ENCODE peak calls at places on chromosomes 16 and 17, in seven cellular contexts. One of them, this sample, is unnamed.

GRCh38 chr17:73155410-73156165 is 9.2 kb upstream of the SSTR2 start:
- DNase-seq in gastrocnemius medialis: no peak
- DNase-seq in lung: no peak
- DNase-seq in Peyer's patch: no peak
- DNase-seq in HCT116: no peak
- DNase-seq in CD4-positive, alpha-beta memory T cell: no peak
- DNase-seq in stomach: no peak
- DNase-seq in this sample: no peak

GRCh38 chr17:49079840-49080663 is 52.5 kb upstream of the B4GALNT2 start:
- DNase-seq in CD4-positive, alpha-beta memory T cell: no peak
- DNase-seq in HCT116: no peak
- DNase-seq in stomach: no peak
- DNase-seq in Peyer's patch: no peak
- DNase-seq in gastrocnemius medialis: no peak
- DNase-seq in lung: no peak
- DNase-seq in this sample: no peak

GRCh38 chr17:8138366-8138671 is 13.9 kb downstream of the PER1 start:
- DNase-seq in stomach: no peak
- DNase-seq in Peyer's patch: no peak
- DNase-seq in HCT116: no peak
- DNase-seq in lung: no peak
- DNase-seq in CD4-positive, alpha-beta memory T cell: no peak
- DNase-seq in gastrocnemius medialis: no peak
- DNase-seq in this sample: no peak

GRCh38 chr16:50154369-50154947 is 1.4 kb downstream of the TENT4B start:
- DNase-seq in stomach: no peak
- DNase-seq in HCT116: no peak
- DNase-seq in Peyer's patch: no peak
- DNase-seq in CD4-positive, alpha-beta memory T cell: peak; percentile 47
- DNase-seq in gastrocnemius medialis: no peak
- DNase-seq in lung: no peak
- DNase-seq in this sample: no peak

GRCh38 chr16:19696312-19696711 is 21.7 kb downstream of the KNOP1 start:
- DNase-seq in CD4-positive, alpha-beta memory T cell: peak; percentile 55
- DNase-seq in stomach: peak; percentile 86
- DNase-seq in Peyer's patch: peak; percentile 46
- DNase-seq in HCT116: no peak
- DNase-seq in lung: peak; percentile 78
- DNase-seq in gastrocnemius medialis: peak; percentile 55
- DNase-seq in this sample: no peak

GRCh38 chr16:57500578-57501111 is 14.4 kb upstream of the DOK4 start:
- DNase-seq in HCT116: no peak
- DNase-seq in stomach: no peak
- DNase-seq in Peyer's patch: no peak
- DNase-seq in lung: no peak
- DNase-seq in gastrocnemius medialis: no peak
- DNase-seq in CD4-positive, alpha-beta memory T cell: no peak
- DNase-seq in this sample: no peak

GRCh38 chr17:80872999-80873951 is 118.4 kb upstream of the CHMP6 start:
- DNase-seq in gastrocnemius medialis: peak; percentile 83
- DNase-seq in CD4-positive, alpha-beta memory T cell: no peak
- DNase-seq in stomach: no peak
- DNase-seq in lung: no peak
- DNase-seq in Peyer's patch: no peak
- DNase-seq in HCT116: no peak
- DNase-seq in this sample: no peak

GRCh38 chr16:27097671-27098275 is 31.0 kb downstream of the C16orf82 start:
- DNase-seq in stomach: no peak
- DNase-seq in gastrocnemius medialis: peak; percentile 26
- DNase-seq in lung: no peak
- DNase-seq in Peyer's patch: no peak
- DNase-seq in CD4-positive, alpha-beta memory T cell: no peak
- DNase-seq in HCT116: no peak
- DNase-seq in this sample: no peak

GRCh38 chr16:28309811-28310311 is 17.5 kb downstream of the SBK1 start:
- DNase-seq in lung: no peak
- DNase-seq in stomach: no peak
- DNase-seq in HCT116: no peak
- DNase-seq in Peyer's patch: peak; percentile 68
- DNase-seq in gastrocnemius medialis: no peak
- DNase-seq in CD4-positive, alpha-beta memory T cell: peak; percentile 95
- DNase-seq in this sample: peak; percentile 43

GRCh38 chr17:83204230-83204725 is 124.9 kb downstream of the METRNL start:
- DNase-seq in HCT116: no peak
- DNase-seq in lung: no peak
- DNase-seq in stomach: no peak
- DNase-seq in CD4-positive, alpha-beta memory T cell: no peak
- DNase-seq in gastrocnemius medialis: no peak
- DNase-seq in Peyer's patch: no peak
- DNase-seq in this sample: no peak

GRCh38 chr16:84446086-84446485 is 58.4 kb downstream of the MEAK7 start:
- DNase-seq in gastrocnemius medialis: no peak
- DNase-seq in Peyer's patch: no peak
- DNase-seq in CD4-positive, alpha-beta memory T cell: no peak
- DNase-seq in lung: no peak
- DNase-seq in stomach: no peak
- DNase-seq in HCT116: no peak
- DNase-seq in this sample: no peak

GRCh38 chr17:10772425-10773380 is 31.2 kb downstream of the TMEM238L start:
- DNase-seq in stomach: peak; percentile 90
- DNase-seq in lung: no peak
- DNase-seq in CD4-positive, alpha-beta memory T cell: no peak
- DNase-seq in HCT116: peak; percentile 26
- DNase-seq in Peyer's patch: no peak
- DNase-seq in gastrocnemius medialis: no peak
- DNase-seq in this sample: no peak

GRCh38 chr16:10151718-10152117 is 30.5 kb downstream of the GRIN2A start:
- DNase-seq in lung: no peak
- DNase-seq in stomach: no peak
- DNase-seq in CD4-positive, alpha-beta memory T cell: no peak
- DNase-seq in Peyer's patch: no peak
- DNase-seq in HCT116: no peak
- DNase-seq in gastrocnemius medialis: no peak
- DNase-seq in this sample: no peak

GRCh38 chr17:67528751-67529436 is 151.8 kb downstream of the PITPNC1 start:
- DNase-seq in stomach: peak; percentile 80
- DNase-seq in lung: peak; percentile 67
- DNase-seq in Peyer's patch: peak; percentile 24
- DNase-seq in HCT116: peak; percentile 84
- DNase-seq in CD4-positive, alpha-beta memory T cell: no peak
- DNase-seq in gastrocnemius medialis: no peak
- DNase-seq in this sample: no peak

GRCh38 chr16:56329887-56330286 is 95.5 kb downstream of the AMFR start:
- DNase-seq in Peyer's patch: no peak
- DNase-seq in HCT116: no peak
- DNase-seq in gastrocnemius medialis: no peak
- DNase-seq in lung: no peak
- DNase-seq in CD4-positive, alpha-beta memory T cell: no peak
- DNase-seq in stomach: no peak
- DNase-seq in this sample: no peak

GRCh38 chr17:40241435-40241834 is 22.3 kb downstream of the WIPF2 start:
- DNase-seq in Peyer's patch: no peak
- DNase-seq in gastrocnemius medialis: no peak
- DNase-seq in HCT116: no peak
- DNase-seq in stomach: no peak
- DNase-seq in lung: no peak
- DNase-seq in CD4-positive, alpha-beta memory T cell: no peak
- DNase-seq in this sample: no peak

GRCh38 chr17:31629696-31630470 is 229.2 kb downstream of the COPRS start:
- DNase-seq in CD4-positive, alpha-beta memory T cell: no peak
- DNase-seq in stomach: no peak
- DNase-seq in Peyer's patch: no peak
- DNase-seq in lung: no peak
- DNase-seq in HCT116: no peak
- DNase-seq in gastrocnemius medialis: no peak
- DNase-seq in this sample: no peak

GRCh38 chr17:75105269-75106080 is 4.3 kb upstream of the ARMC7 start:
- DNase-seq in CD4-positive, alpha-beta memory T cell: no peak
- DNase-seq in stomach: peak; percentile 85
- DNase-seq in Peyer's patch: peak; percentile 38
- DNase-seq in HCT116: no peak
- DNase-seq in lung: peak; percentile 82
- DNase-seq in gastrocnemius medialis: no peak
- DNase-seq in this sample: no peak

GRCh38 chr17:13031718-13032350 is 14.0 kb upstream of the ELAC2 start:
- DNase-seq in Peyer's patch: peak; percentile 39
- DNase-seq in gastrocnemius medialis: peak; percentile 5
- DNase-seq in HCT116: peak; percentile 45
- DNase-seq in stomach: peak; percentile 53
- DNase-seq in CD4-positive, alpha-beta memory T cell: no peak
- DNase-seq in lung: peak; percentile 46
- DNase-seq in this sample: peak; percentile 13

GRCh38 chr17:60077672-60078519 is 825 bp downstream of the HEATR6 start:
- DNase-seq in Peyer's patch: peak; percentile 42
- DNase-seq in HCT116: no peak
- DNase-seq in CD4-positive, alpha-beta memory T cell: peak; percentile 69
- DNase-seq in gastrocnemius medialis: no peak
- DNase-seq in stomach: no peak
- DNase-seq in lung: no peak
- DNase-seq in this sample: no peak

GRCh38 chr16:78677332-78677731 is 577.9 kb downstream of the WWOX start:
- DNase-seq in gastrocnemius medialis: no peak
- DNase-seq in Peyer's patch: no peak
- DNase-seq in HCT116: no peak
- DNase-seq in lung: no peak
- DNase-seq in stomach: no peak
- DNase-seq in CD4-positive, alpha-beta memory T cell: no peak
- DNase-seq in this sample: no peak

GRCh38 chr17:45013021-45013997 is 38.1 kb downstream of the DCAKD start:
- DNase-seq in gastrocnemius medialis: no peak
- DNase-seq in stomach: no peak
- DNase-seq in CD4-positive, alpha-beta memory T cell: no peak
- DNase-seq in lung: no peak
- DNase-seq in HCT116: no peak
- DNase-seq in Peyer's patch: no peak
- DNase-seq in this sample: no peak

GRCh38 chr17:80030730-80031410 is 4.8 kb downstream of the TBC1D16 start:
- DNase-seq in lung: peak; percentile 79
- DNase-seq in Peyer's patch: no peak
- DNase-seq in stomach: peak; percentile 92
- DNase-seq in gastrocnemius medialis: no peak
- DNase-seq in CD4-positive, alpha-beta memory T cell: no peak
- DNase-seq in HCT116: no peak
- DNase-seq in this sample: no peak

GRCh38 chr16:74724820-74725549 is 24.3 kb upstream of the MLKL start:
- DNase-seq in gastrocnemius medialis: no peak
- DNase-seq in stomach: no peak
- DNase-seq in CD4-positive, alpha-beta memory T cell: no peak
- DNase-seq in Peyer's patch: no peak
- DNase-seq in HCT116: no peak
- DNase-seq in lung: no peak
- DNase-seq in this sample: no peak

GRCh38 chr16:19607610-19608280 is 52.2 kb downstream of the VPS35L start:
- DNase-seq in stomach: no peak
- DNase-seq in HCT116: no peak
- DNase-seq in Peyer's patch: no peak
- DNase-seq in CD4-positive, alpha-beta memory T cell: no peak
- DNase-seq in gastrocnemius medialis: no peak
- DNase-seq in lung: no peak
- DNase-seq in this sample: no peak

DNA sequence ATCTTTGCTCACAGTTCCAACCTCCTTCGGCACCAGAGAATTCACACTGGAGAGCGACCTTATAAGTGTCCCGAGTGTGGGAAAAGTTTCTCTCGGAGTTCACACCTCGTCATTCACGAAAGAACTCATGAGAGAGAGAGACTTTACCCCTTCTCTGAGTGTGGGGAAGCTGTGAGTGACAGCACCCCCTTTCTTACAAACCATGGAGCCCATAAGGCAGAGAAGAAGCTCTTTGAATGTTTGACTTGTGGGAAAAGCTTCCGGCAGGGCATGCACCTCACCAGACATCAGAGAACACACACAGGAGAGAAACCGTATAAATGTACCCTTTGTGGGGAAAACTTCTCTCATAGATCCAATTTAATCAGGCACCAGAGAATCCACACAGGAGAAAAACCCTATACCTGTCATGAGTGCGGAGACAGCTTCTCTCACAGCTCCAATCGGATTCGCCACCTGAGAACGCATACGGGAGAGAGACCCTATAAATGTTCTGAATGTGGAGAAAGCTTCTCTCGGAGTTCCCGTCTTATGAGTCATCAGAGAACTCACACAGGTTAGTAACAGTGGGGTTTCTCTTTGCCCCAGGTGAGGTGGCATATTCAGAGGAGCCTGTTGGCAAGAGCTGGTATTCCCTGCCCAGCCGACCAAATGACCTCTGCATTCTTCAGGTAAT is 6.8 kb downstream of the ZNF263 start:
- DNase-seq in CD4-positive, alpha-beta memory T cell: no peak
- DNase-seq in lung: no peak
- DNase-seq in HCT116: no peak
- DNase-seq in Peyer's patch: no peak
- DNase-seq in gastrocnemius medialis: no peak
- DNase-seq in stomach: no peak
- DNase-seq in this sample: no peak
- H3K9me3 ChIP-seq in CD4-positive, alpha-beta memory T cell: no peaks in the 10 kb centered on the region
- H3K9me3 ChIP-seq in lung: no peaks in the 10 kb centered on the region
- H3K9me3 ChIP-seq in HCT116: peaks cover 38% of the 10 kb centered on the region
- H3K9me3 ChIP-seq in Peyer's patch: peaks cover 36% of the 10 kb centered on the region
- H3K9me3 ChIP-seq in gastrocnemius medialis: peaks cover 22% of the 10 kb centered on the region
- H3K9me3 ChIP-seq in stomach: peaks cover 100% of the 10 kb centered on the region
- H3K9me3 ChIP-seq in this sample: peaks cover 31% of the 10 kb centered on the region

GRCh38 chr16:59997706-59998105 is 1263.6 kb upstream of the GOT2 start:
- DNase-seq in Peyer's patch: no peak
- DNase-seq in stomach: no peak
- DNase-seq in CD4-positive, alpha-beta memory T cell: no peak
- DNase-seq in lung: no peak
- DNase-seq in gastrocnemius medialis: no peak
- DNase-seq in HCT116: no peak
- DNase-seq in this sample: no peak
- H3K9me3 ChIP-seq in Peyer's patch: no peaks in the 10 kb centered on the region
- H3K9me3 ChIP-seq in stomach: peaks cover 8% of the 10 kb centered on the region
- H3K9me3 ChIP-seq in CD4-positive, alpha-beta memory T cell: no peaks in the 10 kb centered on the region
- H3K9me3 ChIP-seq in lung: no peaks in the 10 kb centered on the region
- H3K9me3 ChIP-seq in gastrocnemius medialis: no peaks in the 10 kb centered on the region
- H3K9me3 ChIP-seq in HCT116: peaks cover 19% of the 10 kb centered on the region
- H3K9me3 ChIP-seq in this sample: peaks cover 4% of the 10 kb centered on the region

GRCh38 chr16:3408561-3409197 is 7.7 kb downstream of the ZNF174 start:
- DNase-seq in HCT116: no peak
- DNase-seq in gastrocnemius medialis: no peak
- DNase-seq in stomach: no peak
- DNase-seq in Peyer's patch: no peak
- DNase-seq in lung: no peak
- DNase-seq in CD4-positive, alpha-beta memory T cell: no peak
- DNase-seq in this sample: no peak
- H3K9me3 ChIP-seq in HCT116: peaks cover 23% of the 10 kb centered on the region
- H3K9me3 ChIP-seq in gastrocnemius medialis: peaks cover 29% of the 10 kb centered on the region
- H3K9me3 ChIP-seq in stomach: peaks cover 100% of the 10 kb centered on the region
- H3K9me3 ChIP-seq in Peyer's patch: peaks cover 60% of the 10 kb centered on the region
- H3K9me3 ChIP-seq in lung: peaks cover 29% of the 10 kb centered on the region
- H3K9me3 ChIP-seq in CD4-positive, alpha-beta memory T cell: peaks cover 22% of the 10 kb centered on the region
- H3K9me3 ChIP-seq in this sample: peaks cover 41% of the 10 kb centered on the region

DNA sequence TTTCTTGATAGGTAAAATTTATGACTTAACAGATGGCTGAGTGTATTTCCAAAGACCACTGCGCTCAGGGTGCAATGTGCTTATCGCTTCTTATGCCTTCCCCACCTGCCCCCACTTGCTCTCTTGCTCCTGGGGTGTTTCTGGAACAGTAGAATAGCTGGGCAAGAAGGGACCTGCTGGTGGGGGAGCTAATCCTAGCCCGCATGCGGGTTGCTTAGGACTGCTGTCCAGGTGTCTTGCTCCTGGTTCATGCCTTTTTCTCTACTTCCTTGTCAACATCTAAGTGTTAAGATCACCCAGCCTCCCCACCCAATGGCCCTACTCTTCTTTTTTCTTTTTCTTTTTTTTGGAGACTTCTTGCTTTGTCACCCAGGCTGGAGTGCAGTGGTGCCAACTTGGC is 132.0 kb downstream of the MSI2 start:
- DNase-seq in Peyer's patch: no peak
- DNase-seq in stomach: no peak
- DNase-seq in lung: no peak
- DNase-seq in HCT116: no peak
- DNase-seq in CD4-positive, alpha-beta memory T cell: no peak
- DNase-seq in gastrocnemius medialis: no peak
- DNase-seq in this sample: no peak
- H3K9me3 ChIP-seq in Peyer's patch: peaks cover 9% of the 10 kb centered on the region
- H3K9me3 ChIP-seq in stomach: peaks cover 27% of the 10 kb centered on the region
- H3K9me3 ChIP-seq in lung: no peaks in the 10 kb centered on the region
- H3K9me3 ChIP-seq in HCT116: peaks cover 30% of the 10 kb centered on the region
- H3K9me3 ChIP-seq in CD4-positive, alpha-beta memory T cell: no peaks in the 10 kb centered on the region
- H3K9me3 ChIP-seq in gastrocnemius medialis: no peaks in the 10 kb centered on the region
- H3K9me3 ChIP-seq in this sample: no peaks in the 10 kb centered on the region

This sample was measured in T-helper 17 cell.